ENCODE peak calls at places on chromosomes 2 and 18, in eight cellular contexts. I is activated CD8-positive, alpha-beta T cell treated with anti-CD3 and anti-CD28 coated beads, Interleukin-2, amount 10 ng/mL, durations not matched to agents 7 days and 5 days; H is HS-5; C is GM23338; L is germinal center; Y is glomerular endothelial cell; S is neural crest cell; B is HFFc6. V is an unnamed sample.

GRCh38 chr2:184206045-184206444 is 392.3 kb upstream of the ZNF804A start:
- DNase-seq in I (no peak), H (no peak), C (no peak), L (no peak), Y (no peak), S (no peak), B (no peak), V (no peak)

GRCh38 chr18:53541924-53542323 is 682.5 kb downstream of the MBD2 start:
- DNase-seq in I (no peak), H (no peak), C (no peak), L (no peak), Y (no peak), S (no peak), B (no peak), V (no peak)

GRCh38 chr2:241047253-241048010 is 49.0 kb downstream of the SNED1 start:
- DNase-seq in I (peak), H (no peak), C (no peak), L (no peak), Y (no peak), S (no peak), B (no peak), V (no peak)

GRCh38 chr2:140949932-140950331 is 1180.9 kb downstream of the LRP1B start:
- DNase-seq in I (no peak), H (no peak), C (no peak), L (no peak), Y (no peak), S (no peak), B (no peak), V (no peak)

GRCh38 chr2:88283886-88284511 is 113.9 kb downstream of the THNSL2 start:
- DNase-seq in I (no peak), H (no peak), C (peak), L (no peak), Y (no peak), S (no peak), B (no peak), V (no peak)

GRCh38 chr2:185433824-185434223 is 304.8 kb upstream of the FSIP2 start:
- DNase-seq in I (no peak), H (peak), C (peak), L (no peak), Y (no peak), S (no peak), B (no peak), V (no peak)

GRCh38 chr2:68282814-68283812 is 30.8 kb upstream of the PPP3R1 start:
- DNase-seq in I (peak), H (no peak), C (peak), L (peak), Y (peak), S (no peak), B (peak), V (no peak)

GRCh38 chr2:37871453-37872191 is 53.5 kb upstream of the RMDN2 start:
- DNase-seq in I (no peak), H (peak), C (no peak), L (no peak), Y (no peak), S (no peak), B (peak), V (no peak)

GRCh38 chr2:181471783-181472182 is 14.6 kb downstream of the ITGA4 start:
- DNase-seq in I (no peak), H (no peak), C (no peak), L (no peak), Y (no peak), S (no peak), B (no peak), V (no peak)

GRCh38 chr18:57813245-57813644 is 10.1 kb upstream of the ATP8B1 start:
- DNase-seq in I (no peak), H (peak), C (no peak), L (no peak), Y (peak), S (no peak), B (peak), V (no peak)

GRCh38 chr2:27929916-27930486 is 39.5 kb downstream of the BABAM2 start:
- DNase-seq in I (no peak), H (no peak), C (no peak), L (no peak), Y (no peak), S (no peak), B (no peak), V (no peak)

GRCh38 chr2:181937473-181937872 is 45.9 kb downstream of the ITPRID2 start:
- DNase-seq in I (no peak), H (no peak), C (no peak), L (no peak), Y (no peak), S (no peak), B (peak), V (no peak)

GRCh38 chr18:58980991-58981390 is 116.3 kb downstream of the ZNF532 start:
- DNase-seq in I (no peak), H (no peak), C (no peak), L (no peak), Y (no peak), S (no peak), B (no peak), V (no peak)

GRCh38 chr18:48615566-48616401 is 77.0 kb downstream of the CTIF start:
- DNase-seq in I (no peak), H (no peak), C (peak), L (no peak), Y (no peak), S (no peak), B (no peak), V (no peak)

GRCh38 chr2:74740395-74741075 is 86.5 kb downstream of the SEMA4F start:
- DNase-seq in I (no peak), H (peak), C (no peak), L (no peak), Y (peak), S (no peak), B (peak), V (peak)

GRCh38 chr2:42513252-42513918 is 19.6 kb upstream of the KCNG3 start:
- DNase-seq in I (peak), H (no peak), C (peak), L (peak), Y (no peak), S (peak), B (peak), V (no peak)

GRCh38 chr2:62430146-62430545 is 75.8 kb downstream of the TMEM17 start:
- DNase-seq in I (no peak), H (no peak), C (no peak), L (no peak), Y (no peak), S (no peak), B (no peak), V (no peak)

GRCh38 chr2:230330725-230331124 is 3.7 kb downstream of the SP140L start:
- DNase-seq in I (no peak), H (no peak), C (no peak), L (no peak), Y (no peak), S (no peak), B (peak), V (no peak)

GRCh38 chr18:55228191-55228590 is 268.9 kb upstream of the CCDC68 start:
- DNase-seq in I (no peak), H (no peak), C (peak), L (no peak), Y (no peak), S (no peak), B (peak), V (no peak)

GRCh38 chr2:80246449-80247025 is 58.0 kb downstream of the LRRTM1 start:
- DNase-seq in I (no peak), H (no peak), C (no peak), L (no peak), Y (no peak), S (no peak), B (no peak), V (no peak)

GRCh38 chr2:61419129-61419528 is 51.8 kb downstream of the USP34 start:
- DNase-seq in I (peak), H (no peak), C (no peak), L (no peak), Y (no peak), S (no peak), B (no peak), V (no peak)

GRCh38 chr2:224520064-224520463 is 65.1 kb downstream of the CUL3 start:
- DNase-seq in I (peak), H (peak), C (no peak), L (peak), Y (no peak), S (no peak), B (peak), V (no peak)

GRCh38 chr2:113218283-113219091 is 44.7 kb downstream of the PSD4 start:
- DNase-seq in I (no peak), H (no peak), C (no peak), L (no peak), Y (no peak), S (no peak), B (peak), V (peak)

GRCh38 chr2:201678442-201678841 is 20.0 kb downstream of the MPP4 start:
- DNase-seq in I (no peak), H (no peak), C (peak), L (no peak), Y (no peak), S (no peak), B (no peak), V (no peak)

GRCh38 chr18:62458868-62459716 is 63.7 kb upstream of the ZCCHC2 start:
- DNase-seq in I (no peak), H (no peak), C (no peak), L (no peak), Y (no peak), S (no peak), B (no peak), V (no peak)

GRCh38 chr2:72923833-72924352 is 6.6 kb downstream of the EMX1 start:
- DNase-seq in I (no peak), H (no peak), C (peak), L (no peak), Y (no peak), S (no peak), B (no peak), V (peak)

GRCh38 chr2:96687266-96687665 is 44.7 kb downstream of the FER1L5 start:
- DNase-seq in I (no peak), H (no peak), C (no peak), L (no peak), Y (no peak), S (no peak), B (no peak), V (peak)

GRCh38 chr2:233976690-233977294 is 59.6 kb downstream of the TRPM8 start:
- DNase-seq in I (peak), H (peak), C (peak), L (peak), Y (peak), S (no peak), B (peak), V (no peak)

V was measured in upper lobe of right lung.